ENCODE peak calls at places on chromosome 11, in four cellular contexts. One of them, this sample, is unnamed.

GRCh38 chr11:82867495-82868082 is 32.6 kb downstream of the PRCP start:
- DNase-seq in uterus: peak
- DNase-seq in heart left ventricle: peak
- DNase-seq in lower leg skin: peak
- DNase-seq in this sample: peak

GRCh38 chr11:68998390-68998911 is 14.6 kb downstream of the MRGPRF start:
- DNase-seq in heart left ventricle: no peak
- DNase-seq in lower leg skin: no peak
- DNase-seq in uterus: peak
- DNase-seq in this sample: no peak

GRCh38 chr11:61055776-61056175 is 46.5 kb upstream of the CD5 start:
- DNase-seq in heart left ventricle: no peak
- DNase-seq in lower leg skin: no peak
- DNase-seq in uterus: no peak
- DNase-seq in this sample: no peak

GRCh38 chr11:106986261-106986660 is 32.0 kb downstream of the GUCY1A2 start:
- DNase-seq in uterus: no peak
- DNase-seq in lower leg skin: peak
- DNase-seq in heart left ventricle: peak
- DNase-seq in this sample: no peak

GRCh38 chr11:12893787-12894672 is 115.1 kb upstream of the RASSF10 start:
- DNase-seq in lower leg skin: peak
- DNase-seq in uterus: peak
- DNase-seq in heart left ventricle: no peak
- DNase-seq in this sample: no peak

GRCh38 chr11:30440510-30440909 is 117.6 kb downstream of the ARL14EP start:
- DNase-seq in lower leg skin: no peak
- DNase-seq in uterus: no peak
- DNase-seq in heart left ventricle: peak
- DNase-seq in this sample: no peak

GRCh38 chr11:112163875-112164521 is at the start of gene IL18:
- DNase-seq in lower leg skin: peak
- DNase-seq in uterus: no peak
- DNase-seq in heart left ventricle: peak
- DNase-seq in this sample: no peak

GRCh38 chr11:116960916-116961315 is 123.5 kb upstream of the APOA1 start:
- DNase-seq in lower leg skin: no peak
- DNase-seq in heart left ventricle: no peak
- DNase-seq in uterus: no peak
- DNase-seq in this sample: no peak

GRCh38 chr11:101091781-101092180 is 37.8 kb downstream of the PGR start:
- DNase-seq in heart left ventricle: no peak
- DNase-seq in uterus: no peak
- DNase-seq in lower leg skin: no peak
- DNase-seq in this sample: no peak

GRCh38 chr11:94675239-94675638 is 92.9 kb upstream of the AMOTL1 start:
- DNase-seq in lower leg skin: peak
- DNase-seq in heart left ventricle: no peak
- DNase-seq in uterus: no peak
- DNase-seq in this sample: peak

GRCh38 chr11:88246680-88247079 is 71.4 kb upstream of the RAB38 start:
- DNase-seq in uterus: no peak
- DNase-seq in heart left ventricle: no peak
- DNase-seq in lower leg skin: peak
- DNase-seq in this sample: no peak

GRCh38 chr11:50174189-50174588 is 141.5 kb downstream of the OR4C45 start:
- DNase-seq in lower leg skin: no peak
- DNase-seq in heart left ventricle: no peak
- DNase-seq in uterus: no peak
- DNase-seq in this sample: no peak

GRCh38 chr11:23789938-23790371 is 706.9 kb upstream of the LUZP2 start:
- DNase-seq in uterus: no peak
- DNase-seq in lower leg skin: no peak
- DNase-seq in heart left ventricle: no peak
- DNase-seq in this sample: no peak

GRCh38 chr11:34731596-34731995 is 110.7 kb downstream of the EHF start:
- DNase-seq in uterus: no peak
- DNase-seq in lower leg skin: no peak
- DNase-seq in heart left ventricle: no peak
- DNase-seq in this sample: no peak

GRCh38 chr11:14672635-14673034 is 29.0 kb downstream of the PDE3B start:
- DNase-seq in heart left ventricle: no peak
- DNase-seq in uterus: no peak
- DNase-seq in lower leg skin: no peak
- DNase-seq in this sample: no peak

GRCh38 chr11:130318031-130318673 is 3.4 kb upstream of the ZBTB44 start:
- DNase-seq in lower leg skin: no peak
- DNase-seq in uterus: no peak
- DNase-seq in heart left ventricle: no peak
- DNase-seq in this sample: no peak

GRCh38 chr11:14357843-14358728 is 897 bp downstream of the RRAS2 start:
- DNase-seq in lower leg skin: no peak
- DNase-seq in uterus: peak
- DNase-seq in heart left ventricle: peak
- DNase-seq in this sample: no peak

GRCh38 chr11:86458294-86459001 is 83.8 kb downstream of the CCDC81 start:
- DNase-seq in heart left ventricle: no peak
- DNase-seq in uterus: no peak
- DNase-seq in lower leg skin: no peak
- DNase-seq in this sample: no peak

GRCh38 chr11:96520939-96521338 is 131.1 kb downstream of the JRKL start:
- DNase-seq in uterus: no peak
- DNase-seq in heart left ventricle: no peak
- DNase-seq in lower leg skin: no peak
- DNase-seq in this sample: no peak

GRCh38 chr11:126137146-126137545 is 74.3 kb downstream of the RPUSD4 start:
- DNase-seq in uterus: no peak
- DNase-seq in lower leg skin: no peak
- DNase-seq in heart left ventricle: no peak
- DNase-seq in this sample: no peak

GRCh38 chr11:71446942-71447688 is 1.1 kb downstream of the DHCR7 start:
- DNase-seq in lower leg skin: no peak
- DNase-seq in uterus: no peak
- DNase-seq in heart left ventricle: no peak
- DNase-seq in this sample: no peak

GRCh38 chr11:2923446-2924375 is 5.5 kb downstream of the PHLDA2 start:
- DNase-seq in heart left ventricle: no peak
- DNase-seq in lower leg skin: no peak
- DNase-seq in uterus: no peak
- DNase-seq in this sample: no peak

GRCh38 chr11:3642071-3642951 is 519 bp upstream of the ART5 start:
- DNase-seq in lower leg skin: peak
- DNase-seq in uterus: peak
- DNase-seq in heart left ventricle: peak
- DNase-seq in this sample: no peak

GRCh38 chr11:2187267-2187707 is 15.7 kb upstream of the TH start:
- DNase-seq in lower leg skin: no peak
- DNase-seq in uterus: no peak
- DNase-seq in heart left ventricle: no peak
- DNase-seq in this sample: no peak

GRCh38 chr11:72631806-72632731 is 42.2 kb downstream of the PDE2A start:
- DNase-seq in uterus: no peak
- DNase-seq in lower leg skin: peak
- DNase-seq in heart left ventricle: peak
- DNase-seq in this sample: no peak

GRCh38 chr11:61259363-61259762 is 18.4 kb downstream of the PGA5 start:
- DNase-seq in lower leg skin: no peak
- DNase-seq in heart left ventricle: no peak
- DNase-seq in uterus: no peak
- DNase-seq in this sample: no peak

GRCh38 chr11:117822031-117822521 is 2.5 kb downstream of the FXYD2 start:
- DNase-seq in uterus: no peak
- DNase-seq in lower leg skin: no peak
- DNase-seq in heart left ventricle: peak
- DNase-seq in this sample: no peak

GRCh38 chr11:3093281-3094191 is 36.3 kb upstream of the CARS1 start:
- DNase-seq in heart left ventricle: peak
- DNase-seq in lower leg skin: no peak
- DNase-seq in uterus: peak
- DNase-seq in this sample: no peak

GRCh38 chr11:92845390-92846185 is 123.9 kb upstream of the MTNR1B start:
- DNase-seq in uterus: no peak
- DNase-seq in lower leg skin: no peak
- DNase-seq in heart left ventricle: no peak
- DNase-seq in this sample: no peak

GRCh38 chr11:95379460-95379859 is 148.5 kb upstream of the SESN3 start:
- DNase-seq in heart left ventricle: no peak
- DNase-seq in lower leg skin: no peak
- DNase-seq in uterus: no peak
- DNase-seq in this sample: no peak

GRCh38 chr11:17021550-17021949 is 7.3 kb upstream of the PLEKHA7 start:
- DNase-seq in lower leg skin: no peak
- DNase-seq in uterus: no peak
- DNase-seq in heart left ventricle: no peak
- DNase-seq in this sample: no peak

GRCh38 chr11:6578134-6578533 is 25.3 kb downstream of the RRP8 start:
- DNase-seq in heart left ventricle: no peak
- DNase-seq in lower leg skin: no peak
- DNase-seq in uterus: no peak
- DNase-seq in this sample: peak

GRCh38 chr11:798093-798713 is at the start of gene SLC25A22:
- DNase-seq in heart left ventricle: peak
- DNase-seq in lower leg skin: no peak
- DNase-seq in uterus: peak
- DNase-seq in this sample: no peak
- TF ChIP-seq POLR2A in heart left ventricle: no peak
- TF ChIP-seq POLR2A in lower leg skin: no peak
- TF ChIP-seq POLR2A in uterus: peak
- TF ChIP-seq POLR2A in this sample: no peak

DNA sequence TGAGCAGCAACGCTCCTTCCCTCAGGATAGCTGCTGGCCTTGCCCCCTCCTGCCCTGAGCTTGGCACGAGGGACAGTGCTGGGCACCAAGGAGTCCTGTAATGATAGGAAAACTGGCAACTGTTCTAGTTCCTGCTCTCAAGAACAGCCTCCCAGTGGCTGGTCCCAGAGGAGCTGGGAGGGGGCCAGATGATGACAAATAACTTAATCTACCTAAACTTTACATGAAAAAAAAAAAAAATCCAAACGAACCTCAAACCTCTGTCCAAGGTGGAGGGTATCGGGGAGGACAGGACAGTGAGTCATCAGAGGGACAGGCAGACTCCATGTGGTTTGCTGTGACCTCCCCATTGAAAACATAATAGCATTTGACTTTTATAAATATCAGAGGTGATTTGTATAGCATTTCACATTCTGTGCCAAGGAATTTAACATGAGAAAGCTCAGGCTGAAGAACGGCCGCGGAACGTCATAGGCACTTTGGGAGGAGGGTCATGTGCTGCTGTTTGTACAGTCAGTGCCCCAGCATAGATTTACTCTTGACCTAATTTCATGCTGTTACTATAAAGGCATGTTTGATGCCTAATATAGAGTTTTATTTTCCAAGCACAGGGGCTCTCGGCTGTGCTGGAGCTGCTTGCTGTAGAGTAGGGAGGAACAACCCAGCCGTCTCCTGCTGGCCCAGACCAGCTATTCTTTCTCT is 98.2 kb upstream of the NNMT start:
- DNase-seq in heart left ventricle: peak
- DNase-seq in uterus: peak
- DNase-seq in lower leg skin: peak
- DNase-seq in this sample: no peak
- TF ChIP-seq POLR2A in heart left ventricle: no peak
- TF ChIP-seq POLR2A in uterus: peak
- TF ChIP-seq POLR2A in lower leg skin: no peak
- TF ChIP-seq POLR2A in this sample: no peak

DNA sequence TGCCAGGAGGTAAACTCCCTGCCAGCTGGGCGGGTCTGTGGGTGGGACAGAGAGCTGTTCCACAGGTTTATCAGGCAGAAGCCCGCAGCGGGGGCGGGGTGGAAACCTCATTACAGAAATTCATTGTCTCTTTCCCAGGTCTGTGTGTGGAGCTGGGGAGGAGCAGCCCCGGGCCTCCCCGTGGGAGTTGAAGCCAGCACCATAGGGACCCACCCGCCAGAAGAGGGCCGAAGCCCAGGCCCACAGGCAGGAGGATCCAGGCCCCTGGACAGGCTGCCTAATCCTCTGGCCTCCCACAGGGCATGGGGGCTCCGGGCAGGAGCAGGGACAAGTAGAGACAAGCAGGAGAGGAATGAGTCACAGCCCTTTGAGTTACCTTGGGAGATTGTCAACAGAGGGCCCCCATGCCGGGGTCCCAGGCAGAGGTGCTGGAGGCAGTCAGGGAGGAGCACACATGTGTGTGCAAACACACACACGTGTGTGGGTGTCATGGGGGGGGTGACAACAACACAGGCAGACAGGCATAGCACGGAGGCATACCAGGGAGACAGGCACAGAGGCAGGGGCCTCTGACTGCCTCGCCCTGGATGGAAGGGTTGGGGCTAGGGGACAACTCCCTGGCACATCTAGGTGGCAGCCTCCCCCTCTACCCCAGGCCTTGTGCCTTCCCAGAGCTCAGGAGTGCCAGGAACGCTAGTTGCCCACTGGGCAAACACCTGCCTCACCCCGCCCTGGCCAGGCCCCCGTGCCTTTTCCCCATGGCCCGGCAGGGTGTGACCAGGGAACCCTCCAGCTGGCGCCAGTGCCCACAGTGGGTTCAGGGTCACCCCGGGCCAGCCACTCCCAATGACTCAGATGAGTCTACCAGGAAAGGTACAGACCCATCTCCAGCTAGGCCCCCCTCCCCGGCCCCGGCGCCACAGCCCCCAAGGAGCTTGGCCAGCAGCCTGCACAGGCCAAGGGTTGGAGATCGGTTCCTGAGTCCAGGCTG is 1.3 kb downstream of the CDC42BPG start:
- DNase-seq in uterus: no peak
- DNase-seq in heart left ventricle: no peak
- DNase-seq in lower leg skin: peak
- DNase-seq in this sample: no peak
- TF ChIP-seq POLR2A in uterus: no peak
- TF ChIP-seq POLR2A in heart left ventricle: no peak
- TF ChIP-seq POLR2A in lower leg skin: no peak
- TF ChIP-seq POLR2A in this sample: no peak

DNA sequence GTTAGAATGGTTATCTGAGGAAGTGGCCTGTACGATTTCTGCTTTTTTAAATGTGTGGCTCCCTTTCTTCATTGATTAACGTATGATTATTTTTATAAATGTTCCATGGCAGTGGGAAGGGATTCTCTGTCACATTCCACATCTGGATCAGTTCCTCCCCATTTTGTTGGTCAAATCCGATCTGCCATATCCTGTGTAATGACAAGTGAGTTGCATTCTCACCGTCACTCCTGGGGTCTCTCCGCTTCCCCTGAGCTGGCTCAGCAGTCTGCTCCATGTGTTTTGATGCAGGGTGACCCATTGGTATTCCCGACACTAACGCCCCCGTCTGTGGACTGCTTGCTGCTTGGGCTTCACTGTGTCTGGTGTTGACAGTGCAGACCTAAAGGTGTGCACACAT is 20.4 kb downstream of the NEAT1 start:
- DNase-seq in lower leg skin: no peak
- DNase-seq in heart left ventricle: no peak
- DNase-seq in uterus: peak
- DNase-seq in this sample: peak
- TF ChIP-seq POLR2A in lower leg skin: no peak
- TF ChIP-seq POLR2A in heart left ventricle: no peak
- TF ChIP-seq POLR2A in uterus: no peak
- TF ChIP-seq POLR2A in this sample: no peak

GRCh38 chr11:128738942-128739341 is 45.1 kb downstream of the FLI1 start:
- DNase-seq in lower leg skin: no peak
- DNase-seq in heart left ventricle: no peak
- DNase-seq in uterus: no peak
- DNase-seq in this sample: no peak
- TF ChIP-seq POLR2A in lower leg skin: no peak
- TF ChIP-seq POLR2A in heart left ventricle: no peak
- TF ChIP-seq POLR2A in uterus: no peak
- TF ChIP-seq POLR2A in this sample: no peak